ENCODE peak calls at places on chromosomes 3 and 15, in four cellular contexts. Y is AML-193, F is aorta, L is left cardiac atrium. H is an unnamed sample.

GRCh38 chr15:72784233-72784876 is 797 bp upstream of the ADPGK start:
- DNase-seq in F (no peak), Y (peak), L (no peak), H (peak)

GRCh38 chr3:142188846-142189245 is 36.5 kb downstream of the GK5 start:
- DNase-seq in Y (no peak), L (no peak), F (no peak), H (no peak)

GRCh38 chr3:10354373-10355015 is 33.6 kb upstream of the SEC13 start:
- DNase-seq in Y (no peak), F (no peak), L (no peak), H (peak)

GRCh38 chr15:90955911-90956310 is 1.2 kb downstream of the RCCD1 start:
- DNase-seq in L (no peak), Y (no peak), F (no peak), H (no peak)

GRCh38 chr3:11377726-11378125 is 105.5 kb downstream of the ATG7 start:
- DNase-seq in F (no peak), L (no peak), Y (no peak), H (no peak)

GRCh38 chr3:54067060-54067459 is 55.3 kb upstream of the CACNA2D3 start:
- DNase-seq in F (no peak), Y (no peak), L (no peak), H (no peak)

GRCh38 chr3:159416854-159417253 is 571.8 kb upstream of the IL12A start:
- DNase-seq in Y (no peak), F (no peak), L (no peak), H (peak)

GRCh38 chr15:60052796-60053195 is 48.7 kb downstream of the FOXB1 start:
- DNase-seq in Y (no peak), L (no peak), F (no peak), H (no peak)

GRCh38 chr3:19256313-19256712 is 108.0 kb downstream of the KCNH8 start:
- DNase-seq in F (no peak), L (no peak), Y (no peak), H (no peak)

GRCh38 chr3:186989429-186989828 is 59.1 kb downstream of the ST6GAL1 start:
- DNase-seq in L (no peak), F (no peak), Y (no peak), H (no peak)

GRCh38 chr3:155702745-155703581 is 41.9 kb downstream of the PLCH1 start:
- DNase-seq in L (no peak), Y (no peak), F (no peak), H (no peak)

GRCh38 chr3:131907809-131908208 is 127.0 kb downstream of the CPNE4 start:
- DNase-seq in Y (no peak), F (no peak), L (no peak), H (peak)

GRCh38 chr3:133374706-133375105 is 25.1 kb upstream of the BFSP2 start:
- DNase-seq in Y (no peak), L (no peak), F (no peak), H (no peak)

GRCh38 chr15:63374686-63375520 is 6.7 kb downstream of the CA12 start:
- DNase-seq in F (peak), Y (peak), L (peak), H (peak)

GRCh38 chr3:19348929-19349564 is 200.7 kb downstream of the KCNH8 start:
- DNase-seq in L (no peak), F (no peak), Y (peak), H (peak)

GRCh38 chr15:26235864-26236263 is 372.7 kb upstream of the ATP10A start:
- DNase-seq in L (no peak), F (no peak), Y (no peak), H (no peak)

GRCh38 chr15:66714543-66714981 is 12.5 kb downstream of the SMAD6 start:
- DNase-seq in Y (no peak), F (no peak), L (no peak), H (peak)

GRCh38 chr3:195236801-195237570 is 34.0 kb downstream of the XXYLT1 start:
- DNase-seq in L (no peak), F (peak), Y (no peak), H (no peak)

GRCh38 chr3:177904661-177905060 is 631.6 kb upstream of the KCNMB2 start:
- DNase-seq in Y (no peak), L (no peak), F (no peak), H (peak)

GRCh38 chr15:50247819-50248650 is 17.5 kb downstream of the HDC start:
- DNase-seq in L (no peak), Y (peak), F (no peak), H (peak)

GRCh38 chr15:79157631-79158592 is 67.3 kb upstream of the RASGRF1 start:
- DNase-seq in F (no peak), L (no peak), Y (no peak), H (no peak)

GRCh38 chr15:60009581-60010379 is 5.7 kb downstream of the FOXB1 start:
- DNase-seq in F (no peak), L (no peak), Y (no peak), H (no peak)

GRCh38 chr3:66819993-66820501 is 178.1 kb upstream of the KBTBD8 start:
- DNase-seq in Y (no peak), L (no peak), F (no peak), H (no peak)

GRCh38 chr15:62125763-62126162 is 39.3 kb downstream of the C2CD4B start:
- DNase-seq in Y (peak), L (no peak), F (no peak), H (peak)

GRCh38 chr15:41713047-41713446 is 52.8 kb downstream of the MGA start:
- DNase-seq in L (peak), Y (no peak), F (no peak), H (no peak)

GRCh38 chr3:43723121-43723734 is 32.5 kb downstream of the ABHD5 start:
- DNase-seq in F (no peak), Y (no peak), L (no peak), H (peak)

GRCh38 chr3:184339016-184339415 is 1.6 kb downstream of the FAM131A start:
- DNase-seq in Y (no peak), F (no peak), L (no peak), H (no peak)

GRCh38 chr3:64345351-64345750 is 120.1 kb upstream of the PRICKLE2 start:
- DNase-seq in Y (no peak), L (no peak), F (no peak), H (peak)

GRCh38 chr3:127604546-127605165 is 6.4 kb downstream of the MCM2 start:
- DNase-seq in L (no peak), F (no peak), Y (no peak), H (no peak)

GRCh38 chr3:188262913-188263683 is 109.1 kb downstream of the LPP start:
- DNase-seq in Y (no peak), L (no peak), F (peak), H (peak)

GRCh38 chr3:78870484-78870883 is 897.3 kb downstream of the ROBO1 start:
- DNase-seq in Y (no peak), F (no peak), L (no peak), H (no peak)

GRCh38 chr3:66317750-66318366 is 97.1 kb downstream of the SLC25A26 start:
- DNase-seq in Y (no peak), F (no peak), L (no peak), H (no peak)

GRCh38 chr15:55283295-55284147 is 6.1 kb downstream of the RAB27A start:
- DNase-seq in L (no peak), Y (no peak), F (no peak), H (no peak)

GRCh38 chr3:66195347-66195783 is 25.4 kb upstream of the SLC25A26 start:
- DNase-seq in L (peak), Y (no peak), F (peak), H (peak)

GRCh38 chr3:66382142-66382541 is 118.7 kb downstream of the LRIG1 start:
- DNase-seq in L (no peak), Y (no peak), F (no peak), H (no peak)